ENCODE peak calls at places on chromosome 3, in five cellular contexts. F is IMR-90, C is upper lobe of left lung, N is GM12878, J is gastrocnemius medialis. M is an unnamed sample.

GRCh38 chr3:67686067-67686466 is 31.7 kb upstream of the SUCLG2 start:
- ATAC-seq in J (no peak), N (no peak), F (no peak), C (no peak), M (no peak)

GRCh38 chr3:39540162-39540921 is 72.9 kb downstream of the MOBP start:
- ATAC-seq in N (peak), F (no peak), C (no peak), J (no peak), M (no peak)

GRCh38 chr3:134459506-134460041 is 26.2 kb downstream of the ANAPC13 start:
- ATAC-seq in C (no peak), F (no peak), N (no peak), J (no peak), M (no peak)

GRCh38 chr3:101928890-101929289 is 79.6 kb downstream of the NFKBIZ start:
- ATAC-seq in J (no peak), N (no peak), F (peak), C (no peak), M (no peak)

GRCh38 chr3:11128682-11129632 is 25.3 kb upstream of the HRH1 start:
- ATAC-seq in N (no peak), J (no peak), F (no peak), C (no peak), M (no peak)

GRCh38 chr3:16241225-16241624 is 23.5 kb downstream of the DPH3 start:
- ATAC-seq in C (no peak), J (no peak), N (no peak), F (no peak), M (no peak)

GRCh38 chr3:108127301-108127988 is 36.6 kb upstream of the CD47 start:
- ATAC-seq in N (peak), C (peak), J (no peak), F (no peak), M (no peak)

GRCh38 chr3:98778852-98779379 is 15.8 kb downstream of the ST3GAL6 start:
- ATAC-seq in J (peak), F (peak), C (peak), N (peak), M (peak)

GRCh38 chr3:194099215-194099614 is 36.7 kb upstream of the HES1 start:
- ATAC-seq in J (no peak), N (no peak), C (no peak), F (no peak), M (no peak)

GRCh38 chr3:178677961-178678360 is 141.7 kb downstream of the KCNMB2 start:
- ATAC-seq in N (no peak), C (no peak), F (no peak), J (no peak), M (no peak)

GRCh38 chr3:183192650-183193300 is 30.2 kb upstream of the LAMP3 start:
- ATAC-seq in C (no peak), N (no peak), F (no peak), J (no peak), M (no peak)

GRCh38 chr3:159796744-159797143 is 191.9 kb upstream of the IL12A start:
- ATAC-seq in F (peak), C (no peak), N (no peak), J (no peak), M (no peak)

DNA sequence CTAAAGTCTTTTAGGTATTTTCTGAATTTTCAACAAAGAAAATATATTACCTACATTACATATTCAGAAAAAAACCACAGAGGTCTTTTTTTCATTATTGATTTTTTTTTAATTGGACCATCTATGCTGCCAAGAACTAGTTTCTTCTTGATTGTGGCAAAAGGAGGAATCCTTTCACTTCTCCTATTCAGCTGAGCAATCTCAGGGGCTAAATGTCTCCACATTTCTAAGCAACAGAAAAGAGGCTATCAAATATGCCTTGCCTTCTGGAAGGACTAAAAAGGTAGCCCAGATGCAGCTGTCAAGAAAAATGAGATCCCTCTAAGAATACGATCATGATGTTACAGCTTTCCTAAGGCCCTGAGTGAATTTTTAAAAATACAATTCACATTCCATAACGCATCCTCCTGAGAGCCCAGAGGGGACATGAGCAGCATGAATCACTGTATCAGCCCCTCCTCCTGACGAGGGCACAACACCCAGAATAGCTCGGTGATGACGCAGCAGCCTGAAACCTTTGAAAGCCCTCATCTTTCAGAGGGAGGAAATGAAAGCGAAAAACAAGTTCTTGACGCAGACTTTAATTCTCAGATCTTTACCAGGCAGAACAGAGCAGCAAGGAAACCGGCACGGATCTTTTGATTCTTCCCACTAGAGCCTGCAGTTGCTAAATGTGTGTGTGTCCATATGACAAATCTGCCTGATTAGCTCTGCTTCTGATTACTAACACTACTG is 24.6 kb downstream of the RUBCN start:
- ATAC-seq in J (peak), F (peak), C (peak), N (peak), M (peak)
- TF ChIP-seq POLR2A in J (peak), F (peak), C (peak), N (peak), M (peak)

DNA sequence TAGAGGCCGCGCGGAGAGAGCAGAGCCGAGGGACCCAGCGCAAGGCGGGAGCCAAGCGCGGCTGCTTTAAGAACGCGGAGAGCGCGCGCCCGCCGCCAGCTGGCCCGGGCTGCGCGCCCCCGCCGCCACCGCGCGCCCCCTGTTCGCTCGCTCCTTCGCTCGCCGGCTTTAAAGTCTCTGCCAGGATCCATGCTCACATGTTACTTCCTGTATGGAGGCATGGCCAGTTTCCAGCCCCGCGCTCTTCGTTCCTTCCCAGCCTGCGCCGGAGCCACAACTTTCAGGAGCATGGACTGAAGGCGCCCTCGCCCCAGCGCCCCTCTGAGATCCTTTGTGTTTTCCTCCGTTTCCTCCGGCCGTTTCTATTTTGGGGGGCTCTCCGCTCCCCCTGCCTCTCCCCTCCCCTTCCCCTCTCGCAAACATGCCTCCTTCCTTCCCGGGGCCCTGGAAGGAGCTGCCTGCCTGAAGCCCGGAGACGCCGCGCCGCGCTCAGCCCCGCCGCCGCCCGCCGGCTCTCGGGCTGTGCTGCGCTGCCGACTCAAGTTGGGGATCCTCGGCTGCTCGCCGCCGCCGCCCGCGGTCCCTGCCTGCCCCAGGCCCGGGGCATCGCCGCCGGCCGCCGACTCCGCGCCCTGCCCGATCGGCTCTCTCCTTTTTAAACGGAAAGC is at the start of gene PTPRG:
- ATAC-seq in F (peak), N (peak), C (peak), J (peak), M (peak)
- TF ChIP-seq POLR2A in F (peak), N (no peak), C (peak), J (peak), M (peak)

GRCh38 chr3:42880601-42881451 is 5.1 kb upstream of the CYP8B1 start:
- ATAC-seq in F (peak), N (peak), C (peak), J (peak), M (peak)
- TF ChIP-seq POLR2A in F (peak), N (peak), C (peak), J (no peak), M (peak)

GRCh38 chr3:3129579-3129978 is 2.8 kb downstream of the TRNT1 start:
- ATAC-seq in N (no peak), J (no peak), F (no peak), C (no peak), M (no peak)

GRCh38 chr3:3125977-3126376 is 763 bp upstream of the TRNT1 start:
- ATAC-seq in N (no peak), J (no peak), F (no peak), C (no peak), M (no peak)

GRCh38 chr3:3127432-3128010 is 781 bp downstream of the TRNT1 start:
- ATAC-seq in J (no peak), F (no peak), N (peak), C (no peak), M (no peak)

DNA sequence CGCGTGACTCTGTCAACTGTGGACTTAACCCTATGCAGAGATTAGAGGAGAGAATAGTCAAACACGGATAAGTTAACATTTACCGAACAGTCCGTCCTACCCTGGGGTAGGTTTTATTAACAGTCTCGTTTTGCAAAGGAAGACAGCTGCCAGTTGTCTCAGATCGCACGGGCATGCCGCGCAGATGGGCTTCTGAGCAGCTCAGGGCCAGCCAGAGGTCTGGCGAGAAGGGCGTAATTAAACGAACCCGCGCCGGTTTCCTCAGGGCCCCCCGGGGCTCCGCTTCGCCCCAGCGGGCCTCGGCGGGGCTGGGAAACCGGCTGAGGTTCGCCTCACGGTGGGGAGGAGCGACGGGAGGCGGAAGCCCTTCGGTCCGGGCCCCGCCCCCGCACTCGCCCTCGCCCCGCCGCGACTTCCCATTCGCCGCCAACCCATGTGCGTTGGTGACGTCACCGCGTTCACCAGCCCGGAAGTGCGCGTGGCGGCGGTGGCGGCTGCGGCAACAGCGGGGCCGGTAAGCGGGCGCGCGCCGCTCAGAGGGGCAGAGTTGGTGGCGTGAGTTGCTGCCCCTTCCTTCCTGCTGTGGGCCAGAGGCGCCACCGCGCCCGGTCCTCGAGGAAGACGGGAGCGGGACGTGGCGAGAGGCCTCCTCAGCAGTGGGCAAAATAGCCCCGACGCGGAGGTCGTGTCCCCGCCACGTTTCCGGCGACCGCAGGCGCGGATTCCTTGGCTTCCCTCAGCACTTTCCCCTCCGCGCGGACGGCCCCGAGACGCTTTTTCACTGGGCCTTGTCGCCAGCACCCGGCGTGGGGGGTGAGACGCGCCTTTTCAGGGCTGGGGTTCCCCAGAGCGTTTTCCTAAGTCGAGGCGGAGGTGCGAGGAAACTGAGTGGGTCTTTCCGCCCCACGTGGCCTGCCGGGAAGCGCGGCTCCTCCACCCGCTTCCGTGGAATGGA is at the start of gene TRNT1:
- ATAC-seq in N (peak), F (peak), C (peak), J (peak), M (peak)
- TF ChIP-seq POLR2A in N (peak), F (peak), C (peak), J (peak), M (peak)

GRCh38 chr3:149812606-149813366 is at the start of gene RNF13:
- ATAC-seq in F (peak), J (peak), C (peak), N (peak), M (peak)
- TF ChIP-seq POLR2A in F (peak), J (peak), C (peak), N (peak), M (peak)

GRCh38 chr3:9945358-9945757 is 6.8 kb downstream of the PRRT3 start:
- ATAC-seq in C (no peak), F (no peak), J (no peak), N (no peak), M (no peak)

GRCh38 chr3:9947025-9947995 is 4.9 kb downstream of the PRRT3 start:
- ATAC-seq in C (peak), N (no peak), F (peak), J (peak), M (peak)

GRCh38 chr3:9944271-9944670 is 7.9 kb downstream of the PRRT3 start:
- ATAC-seq in N (no peak), J (no peak), F (no peak), C (no peak), M (no peak)

GRCh38 chr3:9948586-9948985 is 3.6 kb downstream of the PRRT3 start:
- ATAC-seq in F (no peak), C (no peak), N (no peak), J (no peak), M (no peak)

DNA sequence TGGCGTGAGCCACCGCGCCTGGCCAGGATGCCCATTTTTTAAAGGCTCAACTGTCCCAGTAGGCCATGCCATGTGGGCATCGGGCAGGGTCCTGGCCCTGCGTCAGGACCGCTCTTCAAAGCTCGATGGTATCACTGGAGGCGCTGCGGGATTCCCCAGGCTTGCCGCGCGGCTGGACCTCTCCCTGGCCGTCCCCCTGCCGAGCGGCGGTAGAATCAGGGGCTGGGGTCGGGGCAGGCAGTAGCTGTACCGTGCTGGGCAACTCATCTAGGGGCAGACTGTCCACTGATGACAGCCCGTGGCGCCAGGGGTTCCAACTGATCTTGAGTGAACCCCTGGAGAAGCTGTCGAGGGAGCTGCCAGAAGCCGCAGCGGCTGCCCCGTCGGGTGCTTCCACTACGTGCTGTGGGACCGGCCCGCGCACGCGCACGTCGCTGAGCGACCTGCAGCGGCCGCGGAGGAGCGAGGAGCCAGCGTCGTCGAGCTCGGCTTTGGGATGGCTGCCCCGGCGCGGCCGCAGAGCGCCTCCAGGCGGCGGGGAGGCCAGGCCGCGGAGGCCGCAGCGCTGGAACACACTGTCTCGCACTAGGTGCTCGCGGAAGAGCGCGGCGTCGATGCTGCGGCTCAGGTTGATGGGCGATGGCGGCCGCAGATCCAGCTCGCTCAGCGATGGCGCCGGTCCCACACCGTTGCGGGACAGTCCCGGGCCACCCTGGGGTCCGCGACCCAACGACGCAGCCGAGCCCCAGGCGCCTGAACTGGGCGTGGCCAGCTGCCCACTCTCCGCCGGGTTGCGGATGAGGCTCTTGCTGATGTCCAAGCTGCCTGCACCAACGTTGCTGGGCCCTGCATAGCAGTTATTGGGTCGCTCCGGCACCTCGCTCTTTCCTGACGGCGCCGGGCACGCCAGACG is 5.8 kb downstream of the PRRT3 start:
- ATAC-seq in N (no peak), J (peak), F (peak), C (peak), M (peak)
- TF ChIP-seq POLR2A in N (no peak), J (peak), F (no peak), C (peak), M (peak)

DNA sequence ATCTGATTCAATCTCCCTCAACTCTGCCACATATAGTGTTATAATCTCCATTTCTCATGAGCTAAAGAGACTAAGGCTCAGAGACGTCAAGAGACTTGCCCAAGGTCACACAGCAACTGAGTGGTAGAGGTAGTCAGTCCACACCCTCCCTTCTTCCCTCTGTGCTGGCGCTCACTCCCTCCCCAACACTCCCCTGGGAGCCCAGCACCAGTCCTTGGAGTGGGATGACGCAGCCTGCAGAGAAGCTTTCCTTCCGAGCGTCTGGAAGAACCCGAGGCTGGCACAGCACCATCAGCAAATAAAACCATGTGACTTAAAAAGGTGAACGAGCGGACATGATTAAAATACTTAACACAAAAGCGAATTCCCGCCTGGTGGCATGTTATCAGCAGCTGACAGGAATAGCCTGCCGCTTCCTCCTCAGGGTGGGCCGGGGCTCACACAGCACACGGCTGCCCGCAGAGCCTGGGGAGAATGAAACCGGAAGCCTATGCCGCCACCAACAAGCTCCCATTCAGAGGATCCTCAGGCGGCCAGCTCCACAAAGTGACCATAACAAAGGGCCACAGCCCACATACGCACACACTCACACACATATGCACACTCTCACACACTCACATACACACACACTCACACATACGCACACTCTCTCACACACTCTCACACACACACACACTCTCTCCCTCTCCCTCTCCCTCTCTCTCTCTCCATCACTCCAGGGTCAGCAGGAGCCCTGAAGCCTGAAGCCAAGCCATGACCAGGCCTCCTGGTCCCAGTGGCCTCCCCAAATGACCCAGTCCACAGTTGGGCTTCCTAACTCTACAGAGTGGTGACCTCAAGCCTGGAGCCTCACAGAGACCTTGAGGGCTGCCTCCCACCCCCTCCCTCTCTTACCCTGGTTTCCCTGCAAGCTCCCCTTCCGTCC is 120.5 kb downstream of the XXYLT1 start:
- ATAC-seq in C (peak), N (peak), F (peak), J (peak), M (peak)
- TF ChIP-seq POLR2A in C (peak), N (peak), F (no peak), J (no peak), M (no peak)

GRCh38 chr3:58433400-58434169 is at the start of gene PDHB:
- ATAC-seq in C (peak), J (peak), F (peak), N (peak), M (peak)
- TF ChIP-seq POLR2A in C (peak), J (peak), F (peak), N (peak), M (peak)

GRCh38 chr3:18428036-18428435 is 2.9 kb upstream of the SATB1 start:
- ATAC-seq in N (no peak), F (no peak), C (no peak), J (no peak), M (no peak)

GRCh38 chr3:18426597-18426996 is 1.5 kb upstream of the SATB1 start:
- ATAC-seq in C (no peak), N (no peak), F (no peak), J (no peak), M (no peak)

GRCh38 chr3:18424862-18425640 is at the start of gene SATB1:
- ATAC-seq in F (peak), C (peak), N (peak), J (peak), M (peak)

GRCh38 chr3:18424213-18424861 is 802 bp downstream of the SATB1 start:
- ATAC-seq in N (no peak), C (peak), J (peak), F (no peak), M (no peak)

DNA sequence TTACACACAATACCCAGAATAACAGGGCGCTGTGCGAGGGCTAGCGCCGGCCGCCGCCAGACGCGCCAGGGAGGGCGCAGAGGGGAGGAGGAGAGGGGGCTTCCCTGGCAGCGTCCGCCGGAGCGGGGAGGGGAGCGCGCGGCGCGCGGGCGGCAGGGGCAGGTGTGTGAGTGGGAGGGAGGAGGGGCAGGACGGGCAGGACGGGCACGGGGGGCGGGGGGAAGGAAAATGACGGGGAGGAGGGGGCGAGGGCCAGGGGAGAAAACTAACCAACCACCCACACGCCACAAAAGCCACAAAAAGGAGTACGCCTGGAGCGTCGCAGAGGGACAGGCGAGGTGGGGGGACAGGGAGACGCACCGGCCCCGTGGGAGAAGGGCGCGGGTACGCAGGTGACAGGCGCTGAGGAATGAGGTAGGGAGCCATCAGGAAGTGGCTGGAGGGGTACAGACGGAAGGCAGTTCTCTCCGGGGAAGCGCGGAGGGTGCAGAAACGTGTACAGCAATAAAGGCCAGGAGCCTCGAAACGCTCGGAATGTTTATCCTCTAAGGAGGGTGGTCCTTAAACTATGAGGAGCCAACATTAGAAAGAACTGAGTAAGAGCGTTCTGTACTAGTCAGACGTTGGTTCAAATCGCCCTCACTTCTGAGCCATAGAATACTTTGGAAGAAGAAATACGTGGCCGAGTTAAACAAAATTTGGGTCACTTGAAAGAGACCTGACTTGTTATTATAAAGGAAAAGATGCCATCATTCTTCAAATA is 683 bp upstream of the SATB1 start:
- ATAC-seq in F (peak), N (peak), J (peak), C (peak), M (peak)
- TF ChIP-seq POLR2A in F (no peak), N (no peak), J (no peak), C (peak), M (no peak)

M was measured in gastroesophageal sphincter.